ENCODE peak calls at places on chromosome 4, in seven cellular contexts. K is WTC11, B is HEK293T, A is HepG2, R is HCT116, Z is K562, Q is H1. H is an unnamed sample.

GRCh38 chr4:7144374-7145290 is 47.7 kb upstream of the SORCS2 start:
- DNase-seq in A (no peak), Z (no peak), Q (no peak), B (no peak), K (no peak), R (no peak), H (no peak)

GRCh38 chr4:156321203-156321602 is 367.5 kb upstream of the CTSO start:
- DNase-seq in A (no peak), Q (no peak), K (no peak), B (no peak), R (no peak), Z (no peak), H (no peak)

GRCh38 chr4:40912455-40913055 is 162.8 kb downstream of the NSUN7 start:
- DNase-seq in B (no peak), R (no peak), Q (no peak), A (no peak), Z (no peak), K (no peak), H (no peak)

GRCh38 chr4:39908284-39908683 is 69.4 kb downstream of the PDS5A start:
- DNase-seq in Q (no peak), Z (no peak), K (no peak), B (no peak), R (no peak), A (no peak), H (no peak)

GRCh38 chr4:59094505-59094904 is 1984.3 kb upstream of the IGFBP7 start:
- DNase-seq in R (no peak), Q (no peak), A (no peak), B (peak), Z (no peak), K (no peak), H (no peak)

GRCh38 chr4:165779950-165780670 is 92.9 kb upstream of the TLL1 start:
- DNase-seq in B (no peak), K (no peak), A (no peak), Q (no peak), R (no peak), Z (no peak), H (no peak)

GRCh38 chr4:168731006-168731636 is 234.3 kb downstream of the PALLD start:
- DNase-seq in A (no peak), Q (no peak), K (no peak), R (no peak), Z (no peak), B (no peak), H (no peak)

GRCh38 chr4:56215138-56215793 is 172.0 kb downstream of the AASDH start:
- DNase-seq in Q (no peak), K (no peak), R (no peak), A (peak), Z (no peak), B (no peak), H (no peak)

GRCh38 chr4:145788765-145789164 is 108.8 kb downstream of the C4orf51 start:
- DNase-seq in Z (no peak), Q (no peak), A (no peak), B (no peak), R (no peak), K (no peak), H (no peak)

GRCh38 chr4:141625023-141625422 is 11.4 kb upstream of the IL15 start:
- DNase-seq in Z (no peak), A (no peak), B (no peak), R (no peak), Q (no peak), K (no peak), H (no peak)

GRCh38 chr4:142404191-142404611 is 441.9 kb downstream of the INPP4B start:
- DNase-seq in Q (no peak), B (no peak), K (no peak), A (no peak), Z (no peak), R (peak), H (no peak)

GRCh38 chr4:85005865-85006377 is 39.4 kb upstream of the WDFY3 start:
- DNase-seq in A (no peak), B (no peak), Q (no peak), R (no peak), Z (no peak), K (no peak), H (no peak)

GRCh38 chr4:153529646-153530045 is 63.5 kb downstream of the TMEM131L start:
- DNase-seq in Q (no peak), R (no peak), K (no peak), A (no peak), Z (no peak), B (no peak), H (no peak)

GRCh38 chr4:148116264-148116663 is 325.9 kb downstream of the NR3C2 start:
- DNase-seq in Q (no peak), A (no peak), K (no peak), B (no peak), R (no peak), Z (no peak), H (no peak)

GRCh38 chr4:41213563-41214157 is 682 bp downstream of the APBB2 start:
- DNase-seq in A (no peak), Z (no peak), Q (no peak), R (no peak), B (peak), K (peak), H (no peak)

GRCh38 chr4:128517739-128518510 is 230.3 kb upstream of the PGRMC2 start:
- DNase-seq in A (peak), K (no peak), B (peak), Z (peak), Q (no peak), R (peak), H (peak)

GRCh38 chr4:41169256-41169655 is 45.1 kb downstream of the APBB2 start:
- DNase-seq in B (no peak), R (no peak), Q (no peak), A (no peak), K (no peak), Z (no peak), H (no peak)

GRCh38 chr4:6802626-6803025 is 20.1 kb downstream of the KIAA0232 start:
- DNase-seq in Z (no peak), B (no peak), R (no peak), K (no peak), A (no peak), Q (no peak), H (no peak)

GRCh38 chr4:36189511-36190226 is 54.6 kb downstream of the ARAP2 start:
- DNase-seq in Q (no peak), Z (no peak), B (no peak), K (no peak), A (no peak), R (no peak), H (peak)

GRCh38 chr4:182928061-182928460 is 10.9 kb upstream of the DCTD start:
- DNase-seq in Z (no peak), B (no peak), R (no peak), Q (no peak), K (peak), A (no peak), H (no peak)

GRCh38 chr4:93182722-93183121 is 645.8 kb upstream of the ATOH1 start:
- DNase-seq in Z (no peak), Q (no peak), R (no peak), B (no peak), A (no peak), K (no peak), H (no peak)

GRCh38 chr4:184163813-184164212 is 53.9 kb downstream of the ENPP6 start:
- DNase-seq in Q (no peak), K (peak), Z (peak), B (peak), R (no peak), A (peak), H (no peak)

GRCh38 chr4:70734168-70734954 is 12.6 kb downstream of the RUFY3 start:
- DNase-seq in Z (no peak), Q (no peak), K (no peak), B (no peak), R (no peak), A (peak), H (peak)

GRCh38 chr4:17665852-17666251 is 51.4 kb downstream of the MED28 start:
- DNase-seq in K (no peak), B (no peak), R (no peak), Z (no peak), A (no peak), Q (no peak), H (no peak)

GRCh38 chr4:22778547-22779163 is 85.9 kb downstream of the GBA3 start:
- DNase-seq in Q (no peak), A (no peak), Z (peak), R (no peak), K (peak), B (no peak), H (no peak)

GRCh38 chr4:56863441-56864129 is 42.1 kb upstream of the SPINK2 start:
- DNase-seq in K (no peak), A (no peak), Z (no peak), Q (no peak), R (no peak), B (no peak), H (no peak)

GRCh38 chr4:122917731-122918130 is 4.7 kb downstream of the NUDT6 start:
- DNase-seq in R (no peak), Q (no peak), K (no peak), A (no peak), Z (no peak), B (no peak), H (no peak)

GRCh38 chr4:177222776-177223175 is 86.9 kb upstream of the NEIL3 start:
- DNase-seq in K (no peak), Q (no peak), B (no peak), A (no peak), Z (no peak), R (no peak), H (no peak)

GRCh38 chr4:183838987-183839712 is 66.0 kb upstream of the STOX2 start:
- DNase-seq in R (no peak), Z (no peak), Q (no peak), K (no peak), A (no peak), B (no peak), H (no peak)

GRCh38 chr4:140042634-140043033 is 111.3 kb downstream of the MAML3 start:
- DNase-seq in A (no peak), Z (no peak), B (no peak), R (no peak), Q (no peak), K (no peak), H (no peak)

GRCh38 chr4:39544580-39545315 is 17.5 kb upstream of the UGDH start:
- DNase-seq in Q (no peak), A (no peak), Z (no peak), K (no peak), B (no peak), R (no peak), H (no peak)

GRCh38 chr4:108954880-108955279 is 192.0 kb upstream of the ETNPPL start:
- DNase-seq in R (no peak), A (no peak), Q (no peak), K (no peak), Z (peak), B (no peak), H (no peak)

GRCh38 chr4:150255610-150256580 is 177.7 kb downstream of the DCLK2 start:
- DNase-seq in Z (no peak), R (no peak), B (no peak), K (no peak), A (no peak), Q (no peak), H (no peak)

GRCh38 chr4:14178421-14178820 is 550.9 kb upstream of the BOD1L1 start:
- DNase-seq in B (no peak), Z (no peak), Q (no peak), R (no peak), A (no peak), K (no peak), H (peak)

GRCh38 chr4:24219171-24219570 is 329.3 kb upstream of the PPARGC1A start:
- DNase-seq in Z (no peak), R (no peak), K (no peak), Q (no peak), B (no peak), A (no peak), H (no peak)

GRCh38 chr4:185143596-185143969 is 517 bp downstream of the SLC25A4 start:
- DNase-seq in R (no peak), Q (no peak), Z (peak), B (peak), K (no peak), A (peak), H (no peak)

GRCh38 chr4:88643932-88644331 is 51.7 kb downstream of the HERC3 start:
- DNase-seq in A (no peak), R (no peak), Z (no peak), B (no peak), Q (no peak), K (no peak), H (no peak)

GRCh38 chr4:19575959-19576358 is 675.7 kb upstream of the SLIT2 start:
- DNase-seq in B (no peak), Z (no peak), Q (no peak), A (no peak), R (no peak), K (no peak), H (no peak)

GRCh38 chr4:3069661-3070199 is 4.6 kb downstream of the HTT-AS start:
- DNase-seq in Q (no peak), A (no peak), R (no peak), K (no peak), B (no peak), Z (no peak), H (no peak)

GRCh38 chr4:3070709-3071500 is 3.4 kb downstream of the HTT-AS start:
- DNase-seq in Q (no peak), B (no peak), Z (no peak), A (no peak), K (no peak), R (no peak), H (no peak)

GRCh38 chr4:3065551-3065950 is 8.8 kb downstream of the HTT-AS start:
- DNase-seq in R (no peak), Q (no peak), Z (no peak), A (no peak), B (no peak), K (no peak), H (no peak)

GRCh38 chr4:3071811-3072210 is 2.5 kb downstream of the HTT-AS start:
- DNase-seq in Z (no peak), Q (no peak), A (no peak), K (no peak), R (no peak), B (no peak), H (no peak)

GRCh38 chr4:3067473-3068001 is 6.8 kb downstream of the HTT-AS start:
- DNase-seq in Z (no peak), B (no peak), R (no peak), Q (no peak), A (no peak), K (no peak), H (no peak)
- TF ChIP-seq SP1 in Z (no peak), B (no peak), R (no peak), Q (no peak), A (no peak), K (no peak), H (no peak)

DNA sequence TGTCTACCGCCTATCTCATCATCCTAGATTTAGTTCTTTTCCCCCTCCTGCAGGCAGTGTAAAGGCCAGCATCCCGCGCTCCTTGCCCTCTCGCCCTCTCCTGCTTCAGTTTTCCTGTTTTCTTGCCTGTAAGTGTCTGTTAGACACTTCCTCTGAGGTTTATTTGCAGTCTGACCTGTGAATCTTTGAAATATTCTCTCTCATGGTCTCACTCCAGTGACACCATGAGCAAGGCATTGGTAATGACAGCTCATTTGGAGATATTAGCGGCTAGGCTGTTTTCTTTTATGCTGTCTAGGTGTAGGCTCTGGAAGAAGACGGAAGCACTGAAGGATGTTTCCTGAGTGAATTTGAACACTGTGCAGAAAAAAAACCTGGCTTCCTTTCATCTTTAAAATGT is 179.6 kb downstream of the KDR start:
- DNase-seq in K (no peak), Q (no peak), B (no peak), R (no peak), A (no peak), Z (no peak), H (no peak)
- TF ChIP-seq SP1 in K (no peak), Q (no peak), B (no peak), R (no peak), A (no peak), Z (no peak), H (no peak)

GRCh38 chr4:61173799-61174198 is 26.3 kb upstream of the ADGRL3 start:
- DNase-seq in K (no peak), B (no peak), Q (no peak), Z (no peak), A (no peak), R (no peak), H (no peak)
- TF ChIP-seq SP1 in K (no peak), B (no peak), Q (no peak), Z (no peak), A (no peak), R (no peak), H (no peak)

GRCh38 chr4:181030961-181031360 is 1212.2 kb upstream of the TENM3 start:
- DNase-seq in K (no peak), Z (no peak), Q (no peak), A (no peak), R (no peak), B (no peak), H (no peak)
- TF ChIP-seq SP1 in K (no peak), Z (no peak), Q (no peak), A (no peak), R (peak), B (no peak), H (no peak)

GRCh38 chr4:8392591-8393190 is 47.8 kb downstream of the ACOX3 start:
- DNase-seq in K (no peak), A (no peak), Q (no peak), Z (no peak), R (no peak), B (no peak), H (no peak)

GRCh38 chr4:8394806-8395205 is 45.7 kb downstream of the ACOX3 start:
- DNase-seq in Q (no peak), K (no peak), Z (no peak), R (no peak), A (no peak), B (no peak), H (no peak)

GRCh38 chr4:8394125-8394524 is 46.4 kb downstream of the ACOX3 start:
- DNase-seq in Z (no peak), R (no peak), B (no peak), A (no peak), Q (no peak), K (no peak), H (no peak)

GRCh38 chr4:8391972-8392371 is 48.6 kb downstream of the ACOX3 start:
- DNase-seq in R (no peak), K (no peak), Q (no peak), A (no peak), Z (no peak), B (no peak), H (peak)

DNA sequence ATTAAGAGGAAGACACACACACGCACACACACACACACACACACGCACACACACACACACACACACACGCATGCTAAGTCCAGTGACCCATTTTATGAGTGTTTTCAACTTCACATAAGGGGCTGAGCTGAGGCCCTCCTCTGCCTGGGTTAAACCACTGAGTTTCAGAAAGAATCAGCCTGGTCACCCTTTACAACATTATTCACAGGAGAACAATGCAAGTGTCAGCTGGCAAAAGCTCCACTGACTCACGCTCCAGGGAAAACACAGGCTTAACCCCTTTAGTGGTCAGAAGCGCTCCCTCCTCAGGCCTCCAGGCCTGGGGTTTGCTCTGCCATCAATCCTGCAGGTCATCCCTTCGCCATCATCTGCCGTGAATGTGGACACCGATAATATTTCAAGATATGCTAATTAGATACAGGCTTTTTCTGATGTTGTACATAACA is 46.9 kb downstream of the ACOX3 start:
- DNase-seq in R (no peak), Q (no peak), A (no peak), K (no peak), Z (no peak), B (no peak), H (no peak)
- TF ChIP-seq SP1 in R (no peak), Q (no peak), A (no peak), K (no peak), Z (no peak), B (no peak), H (peak)